ENCODE peak calls at places on chromosomes 6 and 20, in eight cellular contexts. G, X, M, P, F, K, Z and J are unnamed samples.

GRCh38 chr20:57619053-57619831 is 984 bp downstream of the ZBP1 start:
- DNase-seq in G (peak), X (no peak), M (no peak), P (peak), F (peak), K (no peak), Z (no peak), J (no peak)

GRCh38 chr20:1212607-1213396 is 9.5 kb downstream of the C20orf202 start:
- DNase-seq in G (peak), X (peak), M (peak), P (peak), F (peak), K (peak), Z (peak), J (peak)

GRCh38 chr6:9437836-9438235 is 977.0 kb downstream of the TFAP2A start:
- DNase-seq in G (no peak), X (no peak), M (peak), P (no peak), F (no peak), K (peak), Z (no peak), J (no peak)

GRCh38 chr6:16523550-16524379 is 237.5 kb downstream of the ATXN1 start:
- DNase-seq in G (no peak), X (peak), M (peak), P (no peak), F (no peak), K (peak), Z (no peak), J (no peak)

GRCh38 chr6:104829183-104829958 is 30.3 kb downstream of the HACE1 start:
- DNase-seq in G (no peak), X (no peak), M (no peak), P (no peak), F (no peak), K (no peak), Z (no peak), J (no peak)

GRCh38 chr20:14986026-14986655 is 648.7 kb upstream of the FLRT3 start:
- DNase-seq in G (no peak), X (no peak), M (no peak), P (no peak), F (no peak), K (no peak), Z (no peak), J (no peak)

GRCh38 chr6:30913721-30914075 is 340 bp upstream of the VARS2 start:
- DNase-seq in G (no peak), X (no peak), M (no peak), P (no peak), F (no peak), K (no peak), Z (no peak), J (no peak)

GRCh38 chr20:23363257-23363649 is 1.3 kb downstream of the GZF1 start:
- DNase-seq in G (no peak), X (no peak), M (no peak), P (no peak), F (no peak), K (peak), Z (no peak), J (no peak)

GRCh38 chr6:75076009-75076408 is 129.8 kb downstream of the COL12A1 start:
- DNase-seq in G (no peak), X (no peak), M (no peak), P (no peak), F (no peak), K (no peak), Z (no peak), J (no peak)

GRCh38 chr6:55131616-55132015 is 42.7 kb upstream of the HCRTR2 start:
- DNase-seq in G (no peak), X (no peak), M (peak), P (no peak), F (no peak), K (no peak), Z (no peak), J (no peak)

GRCh38 chr6:85329193-85329592 is 120.7 kb upstream of the NT5E start:
- DNase-seq in G (no peak), X (no peak), M (no peak), P (no peak), F (no peak), K (no peak), Z (no peak), J (no peak)

GRCh38 chr6:72876256-72876655 is 254.4 kb downstream of the KCNQ5 start:
- DNase-seq in G (no peak), X (no peak), M (no peak), P (no peak), F (no peak), K (no peak), Z (no peak), J (no peak)

GRCh38 chr6:167652701-167653095 is 174.0 kb upstream of the AFDN start:
- DNase-seq in G (no peak), X (no peak), M (no peak), P (no peak), F (no peak), K (no peak), Z (no peak), J (no peak)

GRCh38 chr6:158095031-158095430 is 73.0 kb downstream of the SERAC1 start:
- DNase-seq in G (no peak), X (no peak), M (no peak), P (no peak), F (no peak), K (no peak), Z (no peak), J (no peak)

GRCh38 chr6:125747589-125748533 is 1.6 kb upstream of the HEY2 start:
- DNase-seq in G (peak), X (peak), M (no peak), P (no peak), F (peak), K (no peak), Z (peak), J (peak)

GRCh38 chr20:34042286-34042685 is 48.6 kb downstream of the RALY start:
- DNase-seq in G (no peak), X (no peak), M (no peak), P (no peak), F (no peak), K (no peak), Z (no peak), J (no peak)

GRCh38 chr20:54713727-54714126 is 238.3 kb downstream of the DOK5 start:
- DNase-seq in G (no peak), X (no peak), M (no peak), P (no peak), F (no peak), K (no peak), Z (no peak), J (no peak)

GRCh38 chr20:23340524-23340923 is 10.1 kb upstream of the NXT1 start:
- DNase-seq in G (peak), X (peak), M (peak), P (no peak), F (no peak), K (peak), Z (peak), J (peak)

GRCh38 chr6:167426074-167426473 is 101.2 kb downstream of the TTLL2 start:
- DNase-seq in G (no peak), X (no peak), M (no peak), P (no peak), F (no peak), K (no peak), Z (no peak), J (no peak)

GRCh38 chr20:63831696-63832686 is 927 bp upstream of the ZBTB46 start:
- DNase-seq in G (no peak), X (no peak), M (no peak), P (no peak), F (peak), K (no peak), Z (peak), J (no peak)

GRCh38 chr6:30748301-30748769 is 4.0 kb upstream of the IER3 start:
- DNase-seq in G (no peak), X (no peak), M (no peak), P (no peak), F (no peak), K (no peak), Z (no peak), J (no peak)